ENCODE peak calls at places on chromosome 18, in nine cellular contexts. One of them, this sample, is unnamed.

GRCh38 chr18:46793565-46793964 is 36.7 kb upstream of the ST8SIA5 start:
- DNase-seq in smooth muscle cell of the brain vasculature: no peak
- DNase-seq in M059J: no peak
- DNase-seq in sciatic nerve: no peak
- DNase-seq in naive thymus-derived CD8-positive, alpha-beta T cell: no peak
- DNase-seq in NCI-H1694 treated with DMSO at 0.1 percent for 48 hours: no peak
- DNase-seq in activated T-cell treated with anti-CD3 and anti-CD28 coated beads, Interleukin-2, amount 50 U/mL, for 1 hour: no peak
- DNase-seq in frontal cortex: no peak
- DNase-seq in AG04449: no peak
- DNase-seq in this sample: no peak

GRCh38 chr18:79770501-79770815 is 27.3 kb upstream of the KCNG2 start:
- DNase-seq in smooth muscle cell of the brain vasculature: no peak
- DNase-seq in M059J: no peak
- DNase-seq in sciatic nerve: peak
- DNase-seq in naive thymus-derived CD8-positive, alpha-beta T cell: no peak
- DNase-seq in NCI-H1694 treated with DMSO at 0.1 percent for 48 hours: no peak
- DNase-seq in activated T-cell treated with anti-CD3 and anti-CD28 coated beads, Interleukin-2, amount 50 U/mL, for 1 hour: no peak
- DNase-seq in frontal cortex: no peak
- DNase-seq in AG04449: no peak
- DNase-seq in this sample: no peak

GRCh38 chr18:58310517-58310916 is 266.5 kb downstream of the NEDD4L start:
- DNase-seq in smooth muscle cell of the brain vasculature: no peak
- DNase-seq in M059J: no peak
- DNase-seq in sciatic nerve: no peak
- DNase-seq in naive thymus-derived CD8-positive, alpha-beta T cell: peak
- DNase-seq in NCI-H1694 treated with DMSO at 0.1 percent for 48 hours: no peak
- DNase-seq in activated T-cell treated with anti-CD3 and anti-CD28 coated beads, Interleukin-2, amount 50 U/mL, for 1 hour: peak
- DNase-seq in frontal cortex: no peak
- DNase-seq in AG04449: no peak
- DNase-seq in this sample: no peak

GRCh38 chr18:53909668-53910067 is 314.8 kb downstream of the MBD2 start:
- DNase-seq in smooth muscle cell of the brain vasculature: no peak
- DNase-seq in M059J: peak
- DNase-seq in sciatic nerve: no peak
- DNase-seq in naive thymus-derived CD8-positive, alpha-beta T cell: no peak
- DNase-seq in NCI-H1694 treated with DMSO at 0.1 percent for 48 hours: no peak
- DNase-seq in activated T-cell treated with anti-CD3 and anti-CD28 coated beads, Interleukin-2, amount 50 U/mL, for 1 hour: no peak
- DNase-seq in frontal cortex: no peak
- DNase-seq in AG04449: no peak
- DNase-seq in this sample: no peak

GRCh38 chr18:27483266-27483665 is 298.2 kb upstream of the CHST9 start:
- DNase-seq in smooth muscle cell of the brain vasculature: no peak
- DNase-seq in M059J: no peak
- DNase-seq in sciatic nerve: no peak
- DNase-seq in naive thymus-derived CD8-positive, alpha-beta T cell: no peak
- DNase-seq in NCI-H1694 treated with DMSO at 0.1 percent for 48 hours: no peak
- DNase-seq in activated T-cell treated with anti-CD3 and anti-CD28 coated beads, Interleukin-2, amount 50 U/mL, for 1 hour: no peak
- DNase-seq in frontal cortex: no peak
- DNase-seq in AG04449: no peak
- DNase-seq in this sample: no peak

GRCh38 chr18:25279961-25280360 is 72.0 kb downstream of the ZNF521 start:
- DNase-seq in smooth muscle cell of the brain vasculature: no peak
- DNase-seq in M059J: no peak
- DNase-seq in sciatic nerve: no peak
- DNase-seq in naive thymus-derived CD8-positive, alpha-beta T cell: no peak
- DNase-seq in NCI-H1694 treated with DMSO at 0.1 percent for 48 hours: no peak
- DNase-seq in activated T-cell treated with anti-CD3 and anti-CD28 coated beads, Interleukin-2, amount 50 U/mL, for 1 hour: no peak
- DNase-seq in frontal cortex: no peak
- DNase-seq in AG04449: no peak
- DNase-seq in this sample: no peak

GRCh38 chr18:3910507-3910906 is 460.5 kb downstream of the TGIF1 start:
- DNase-seq in smooth muscle cell of the brain vasculature: no peak
- DNase-seq in M059J: peak
- DNase-seq in sciatic nerve: no peak
- DNase-seq in naive thymus-derived CD8-positive, alpha-beta T cell: no peak
- DNase-seq in NCI-H1694 treated with DMSO at 0.1 percent for 48 hours: no peak
- DNase-seq in activated T-cell treated with anti-CD3 and anti-CD28 coated beads, Interleukin-2, amount 50 U/mL, for 1 hour: no peak
- DNase-seq in frontal cortex: no peak
- DNase-seq in AG04449: no peak
- DNase-seq in this sample: no peak

GRCh38 chr18:24942144-24942543 is 409.8 kb downstream of the ZNF521 start:
- DNase-seq in smooth muscle cell of the brain vasculature: no peak
- DNase-seq in M059J: no peak
- DNase-seq in sciatic nerve: no peak
- DNase-seq in naive thymus-derived CD8-positive, alpha-beta T cell: no peak
- DNase-seq in NCI-H1694 treated with DMSO at 0.1 percent for 48 hours: no peak
- DNase-seq in activated T-cell treated with anti-CD3 and anti-CD28 coated beads, Interleukin-2, amount 50 U/mL, for 1 hour: no peak
- DNase-seq in frontal cortex: no peak
- DNase-seq in AG04449: no peak
- DNase-seq in this sample: no peak

GRCh38 chr18:49130261-49130660 is 179.5 kb upstream of the SMAD7 start:
- DNase-seq in smooth muscle cell of the brain vasculature: no peak
- DNase-seq in M059J: no peak
- DNase-seq in sciatic nerve: no peak
- DNase-seq in naive thymus-derived CD8-positive, alpha-beta T cell: no peak
- DNase-seq in NCI-H1694 treated with DMSO at 0.1 percent for 48 hours: no peak
- DNase-seq in activated T-cell treated with anti-CD3 and anti-CD28 coated beads, Interleukin-2, amount 50 U/mL, for 1 hour: no peak
- DNase-seq in frontal cortex: no peak
- DNase-seq in AG04449: no peak
- DNase-seq in this sample: no peak

GRCh38 chr18:29164993-29165599 is 988.2 kb upstream of the CDH2 start:
- DNase-seq in smooth muscle cell of the brain vasculature: no peak
- DNase-seq in M059J: peak
- DNase-seq in sciatic nerve: no peak
- DNase-seq in naive thymus-derived CD8-positive, alpha-beta T cell: no peak
- DNase-seq in NCI-H1694 treated with DMSO at 0.1 percent for 48 hours: no peak
- DNase-seq in activated T-cell treated with anti-CD3 and anti-CD28 coated beads, Interleukin-2, amount 50 U/mL, for 1 hour: no peak
- DNase-seq in frontal cortex: no peak
- DNase-seq in AG04449: peak
- DNase-seq in this sample: no peak

GRCh38 chr18:53991805-53992204 is 232.7 kb downstream of the MBD2 start:
- DNase-seq in smooth muscle cell of the brain vasculature: no peak
- DNase-seq in M059J: peak
- DNase-seq in sciatic nerve: no peak
- DNase-seq in naive thymus-derived CD8-positive, alpha-beta T cell: no peak
- DNase-seq in NCI-H1694 treated with DMSO at 0.1 percent for 48 hours: no peak
- DNase-seq in activated T-cell treated with anti-CD3 and anti-CD28 coated beads, Interleukin-2, amount 50 U/mL, for 1 hour: no peak
- DNase-seq in frontal cortex: no peak
- DNase-seq in AG04449: no peak
- DNase-seq in this sample: no peak